ENCODE peak calls at places on chromosome 17, in nine cellular contexts. J is BJ, Z is uterus, F is left ventricle myocardium inferior, C is sigmoid colon, L is astrocyte of the spinal cord, B is psoas muscle, K is fibroblast of the aortic adventitia, U is AG04450. Y is an unnamed sample.

GRCh38 chr17:72502111-72502939 is 381.5 kb downstream of the SOX9 start:
- DNase-seq in Z (no peak), F (no peak), L (peak), J (no peak), U (peak), K (peak), B (no peak), C (no peak), Y (no peak)

GRCh38 chr17:4180791-4181190 is 37.8 kb downstream of the CYB5D2 start:
- DNase-seq in K (no peak), F (peak), U (no peak), C (peak), J (no peak), B (no peak), L (peak), Z (no peak), Y (no peak)

GRCh38 chr17:78965369-78965982 is 14.2 kb downstream of the LGALS3BP start:
- DNase-seq in J (no peak), B (no peak), L (no peak), F (no peak), C (no peak), Z (no peak), U (no peak), K (no peak), Y (no peak)

GRCh38 chr17:82848022-82848592 is 8.3 kb upstream of the ZNF750 start:
- DNase-seq in U (peak), Z (peak), B (peak), C (peak), L (peak), F (no peak), K (peak), J (no peak), Y (no peak)

GRCh38 chr17:15384142-15384803 is 42.9 kb upstream of the TEKT3 start:
- DNase-seq in Z (peak), F (peak), L (no peak), J (no peak), C (peak), U (no peak), K (peak), B (peak), Y (no peak)

GRCh38 chr17:42317256-42317966 is 29.1 kb downstream of the STAT5A start:
- DNase-seq in F (no peak), J (no peak), K (no peak), B (no peak), Z (no peak), C (no peak), U (no peak), L (no peak), Y (no peak)

GRCh38 chr17:29567362-29568330 is 809 bp upstream of the ABHD15 start:
- DNase-seq in F (peak), B (peak), C (peak), U (no peak), Z (peak), J (no peak), L (peak), K (peak), Y (peak)

GRCh38 chr17:21452377-21453143 is 76.4 kb downstream of the KCNJ12 start:
- DNase-seq in L (peak), B (peak), C (peak), J (peak), F (peak), Z (peak), U (peak), K (peak), Y (peak)

GRCh38 chr17:63707151-63707550 is 7.2 kb upstream of the LIMD2 start:
- DNase-seq in J (no peak), C (no peak), K (no peak), U (no peak), L (no peak), B (no peak), Z (no peak), F (no peak), Y (no peak)

GRCh38 chr17:44376779-44377178 is 12.7 kb downstream of the ITGA2B start:
- DNase-seq in J (no peak), C (no peak), Z (no peak), U (no peak), L (no peak), K (no peak), F (no peak), B (no peak), Y (no peak)

GRCh38 chr17:46175891-46176290 is 17.3 kb downstream of the KANSL1 start:
- DNase-seq in Z (no peak), K (no peak), J (no peak), L (no peak), B (no peak), U (no peak), F (no peak), C (no peak), Y (no peak)

GRCh38 chr17:56510554-56511342 is 82.8 kb upstream of the NOG start:
- DNase-seq in L (no peak), U (no peak), B (peak), Z (no peak), F (no peak), C (no peak), J (no peak), K (no peak), Y (no peak)

GRCh38 chr17:63961355-63962207 is 11.1 kb downstream of the SCN4A start:
- DNase-seq in B (peak), U (no peak), L (peak), Z (peak), F (peak), K (peak), C (peak), J (no peak), Y (peak)

GRCh38 chr17:751269-752001 is 629 bp downstream of the GEMIN4 start:
- DNase-seq in C (peak), B (peak), U (no peak), F (peak), L (peak), Z (no peak), J (no peak), K (peak), Y (peak)

GRCh38 chr17:57050303-57050702 is 34.7 kb upstream of the AKAP1 start:
- DNase-seq in K (no peak), Z (no peak), U (no peak), B (no peak), J (no peak), C (no peak), L (no peak), F (no peak), Y (no peak)

GRCh38 chr17:77877019-77877418 is 81.5 kb upstream of the TNRC6C start:
- DNase-seq in F (no peak), K (no peak), C (no peak), B (no peak), J (no peak), U (no peak), L (no peak), Z (no peak), Y (no peak)

GRCh38 chr17:40463122-40463550 is 19.9 kb downstream of the IGFBP4 start:
- DNase-seq in U (no peak), L (no peak), F (no peak), C (peak), B (no peak), J (no peak), K (no peak), Z (no peak), Y (no peak)

GRCh38 chr17:80177986-80178590 is 8.3 kb downstream of the CARD14 start:
- DNase-seq in K (no peak), L (no peak), F (no peak), U (no peak), C (no peak), Z (no peak), J (no peak), B (no peak), Y (no peak)

GRCh38 chr17:4393806-4394205 is 27.3 kb upstream of the UBE2G1 start:
- DNase-seq in K (no peak), C (no peak), L (no peak), U (no peak), F (no peak), Z (no peak), B (no peak), J (no peak), Y (peak)

GRCh38 chr17:2723997-2724782 is 12.6 kb upstream of the CLUH start:
- DNase-seq in B (no peak), Z (no peak), F (peak), U (no peak), K (no peak), L (no peak), C (no peak), J (no peak), Y (no peak)

GRCh38 chr17:41451154-41451728 is 10.5 kb upstream of the KRT38 start:
- DNase-seq in C (no peak), F (no peak), U (no peak), Z (no peak), L (peak), J (peak), K (peak), B (no peak), Y (no peak)

GRCh38 chr17:57309479-57309878 is 53.2 kb downstream of the MSI2 start:
- DNase-seq in B (no peak), F (no peak), J (no peak), U (no peak), K (no peak), C (no peak), L (no peak), Z (no peak), Y (no peak)

GRCh38 chr17:5123343-5124124 is 7.7 kb downstream of the USP6 start:
- DNase-seq in Z (no peak), U (no peak), J (no peak), F (no peak), B (no peak), K (no peak), L (no peak), C (peak), Y (peak)

GRCh38 chr17:16013943-16014407 is 14.4 kb downstream of the TTC19 start:
- DNase-seq in L (peak), F (no peak), B (no peak), K (peak), Z (no peak), C (no peak), J (peak), U (peak), Y (no peak)

GRCh38 chr17:8608001-8608400 is 22.5 kb downstream of the MYH10 start:
- DNase-seq in L (peak), K (no peak), C (no peak), B (no peak), Z (no peak), U (no peak), F (no peak), J (no peak), Y (no peak)

GRCh38 chr17:65413390-65413789 is 148.1 kb downstream of the AXIN2 start:
- DNase-seq in C (no peak), B (no peak), Z (no peak), L (no peak), F (no peak), J (no peak), U (no peak), K (no peak), Y (no peak)

GRCh38 chr17:37358098-37358829 is 17.5 kb upstream of the C17orf78 start:
- DNase-seq in L (peak), U (no peak), B (peak), Z (peak), J (no peak), F (peak), C (peak), K (peak), Y (peak)

GRCh38 chr17:38709864-38710602 is 5.0 kb downstream of the MLLT6 start:
- DNase-seq in L (no peak), F (no peak), K (no peak), U (no peak), J (no peak), B (no peak), Z (no peak), C (no peak), Y (no peak)

GRCh38 chr17:55410722-55411462 is 10.7 kb downstream of the MMD start:
- DNase-seq in C (no peak), K (peak), J (no peak), U (no peak), L (no peak), F (no peak), B (no peak), Z (no peak), Y (no peak)

GRCh38 chr17:64281962-64282752 is 19.1 kb upstream of the TEX2 start:
- DNase-seq in K (peak), C (peak), L (peak), J (no peak), U (peak), Z (peak), F (peak), B (peak), Y (no peak)

GRCh38 chr17:80455328-80455710 is 21.1 kb downstream of the NPTX1 start:
- DNase-seq in J (no peak), U (no peak), Z (peak), F (no peak), B (peak), L (no peak), K (no peak), C (no peak), Y (no peak)

GRCh38 chr17:79774561-79774975 is 3.4 kb upstream of the CBX2 start:
- DNase-seq in K (no peak), F (no peak), B (no peak), Z (no peak), J (no peak), U (no peak), L (no peak), C (no peak), Y (no peak)

GRCh38 chr17:80941743-80942211 is 49.9 kb upstream of the CHMP6 start:
- DNase-seq in U (no peak), C (peak), Z (peak), J (no peak), B (peak), L (no peak), F (no peak), K (no peak), Y (peak)

GRCh38 chr17:65498831-65499230 is 62.6 kb downstream of the AXIN2 start:
- DNase-seq in B (no peak), K (no peak), F (no peak), Z (no peak), J (no peak), L (no peak), C (no peak), U (no peak), Y (no peak)

GRCh38 chr17:45366049-45366448 is 49.2 kb upstream of the MAP3K14 start:
- DNase-seq in J (no peak), B (no peak), L (no peak), C (peak), K (no peak), Z (no peak), F (no peak), U (no peak), Y (no peak)

DNA sequence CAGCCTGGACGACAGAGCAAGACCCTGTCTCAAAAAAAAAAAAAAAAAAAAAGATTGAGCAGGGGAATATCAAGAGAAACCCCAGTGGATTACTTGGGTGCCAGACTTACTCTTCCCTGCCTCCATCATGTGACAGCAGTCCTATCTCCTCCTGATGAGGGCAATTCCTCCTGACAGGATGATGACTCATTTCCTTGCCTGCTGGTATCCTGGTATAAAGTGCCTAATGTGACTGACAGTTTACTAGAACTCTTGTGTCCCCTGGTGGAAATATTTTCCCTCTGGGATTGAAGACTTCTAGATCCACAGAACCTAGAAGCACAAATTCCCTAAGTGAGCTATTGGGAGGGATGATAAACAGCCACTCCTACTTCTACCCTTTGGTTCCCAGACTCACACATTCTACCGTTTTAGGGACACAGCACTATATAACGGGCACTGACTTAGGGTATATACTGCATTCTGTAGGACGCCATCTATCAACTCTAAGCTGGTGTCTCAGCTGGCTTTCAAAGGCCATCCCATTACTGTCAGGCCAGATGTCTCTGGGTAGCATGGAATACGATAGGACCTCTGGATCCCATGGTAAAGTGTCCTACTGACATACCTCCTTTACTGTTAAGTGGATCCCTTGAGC is 114.6 kb upstream of the MED13 start:
- DNase-seq in Z (no peak), F (no peak), L (peak), C (no peak), J (no peak), U (no peak), B (no peak), K (peak), Y (peak)
- TF ChIP-seq CTCF in Z (no peak), F (no peak), L (no peak), C (no peak), J (no peak), U (no peak), B (no peak), K (no peak), Y (no peak)

GRCh38 chr17:60158751-60159478 is 9.1 kb downstream of the CA4 start:
- DNase-seq in B (no peak), F (no peak), U (no peak), Z (no peak), C (no peak), K (peak), J (no peak), L (no peak), Y (no peak)
- H3K4me3 ChIP-seq in B (no peak), F (no peak), U (no peak), Z (no peak), C (no peak), K (no peak), J (no peak), L (no peak), Y (no peak)

GRCh38 chr17:12732366-12732765 is 56.9 kb upstream of the ARHGAP44 start:
- DNase-seq in K (no peak), J (no peak), U (no peak), F (no peak), C (no peak), L (no peak), Z (no peak), B (no peak), Y (no peak)
- TF ChIP-seq CTCF in K (no peak), J (no peak), U (no peak), F (no peak), C (no peak), L (no peak), Z (no peak), B (no peak), Y (no peak)

GRCh38 chr17:76266244-76266938 is 1.2 kb downstream of the UBALD2 start:
- DNase-seq in C (no peak), U (no peak), K (peak), F (no peak), Z (no peak), J (no peak), B (no peak), L (peak), Y (no peak)

GRCh38 chr17:76270127-76270592 is 5.0 kb downstream of the UBALD2 start:
- DNase-seq in C (no peak), J (no peak), K (no peak), B (peak), F (no peak), U (no peak), Z (no peak), L (no peak), Y (no peak)

GRCh38 chr17:76267051-76267576 is 2.0 kb downstream of the UBALD2 start:
- DNase-seq in K (no peak), J (no peak), L (no peak), C (no peak), U (no peak), F (no peak), B (no peak), Z (no peak), Y (no peak)

GRCh38 chr17:76268991-76269981 is 4.1 kb downstream of the UBALD2 start:
- DNase-seq in C (no peak), F (no peak), B (peak), L (no peak), U (no peak), J (no peak), K (no peak), Z (no peak), Y (no peak)

DNA sequence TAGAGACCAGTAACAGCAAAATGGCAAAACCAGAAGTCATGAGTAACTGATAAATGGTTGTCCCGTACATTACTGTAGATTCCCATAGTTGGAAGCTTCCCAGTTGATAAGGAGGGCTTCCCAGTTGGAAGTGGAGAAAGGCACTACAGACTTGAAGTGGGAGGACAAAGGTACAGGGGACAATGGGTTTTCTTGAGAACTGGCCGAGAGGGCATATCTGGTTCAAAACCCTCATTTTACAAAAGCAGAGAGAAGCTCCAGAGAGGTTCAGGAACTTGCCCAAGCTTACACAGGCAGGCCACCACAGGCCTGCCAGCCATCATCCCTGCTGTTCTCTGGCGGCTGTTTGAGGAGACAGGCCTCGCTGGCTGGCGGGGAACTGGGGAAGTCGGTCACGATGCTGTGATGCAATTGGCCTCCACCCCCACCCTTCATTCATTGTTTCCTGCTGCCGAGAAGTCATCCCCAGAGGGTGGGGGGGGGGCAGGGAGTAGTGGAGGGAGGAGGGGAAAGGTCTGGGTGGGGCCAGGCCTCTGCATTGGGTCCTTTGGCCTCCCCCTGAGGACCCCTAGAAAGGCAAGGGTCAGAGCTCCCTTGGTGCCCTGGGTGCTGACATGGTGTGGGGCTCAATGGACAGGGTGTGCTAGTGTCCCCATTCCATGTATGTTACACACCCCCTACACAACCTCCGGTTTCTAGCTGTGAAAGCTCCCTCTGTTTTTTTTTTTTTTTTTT is 3.0 kb downstream of the UBALD2 start:
- DNase-seq in C (peak), Z (peak), B (peak), J (no peak), F (peak), U (no peak), K (peak), L (peak), Y (peak)
- H3K4me3 ChIP-seq in C (no peak), Z (no peak), B (peak), J (no peak), F (peak), U (no peak), K (no peak), L (no peak), Y (no peak)

DNA sequence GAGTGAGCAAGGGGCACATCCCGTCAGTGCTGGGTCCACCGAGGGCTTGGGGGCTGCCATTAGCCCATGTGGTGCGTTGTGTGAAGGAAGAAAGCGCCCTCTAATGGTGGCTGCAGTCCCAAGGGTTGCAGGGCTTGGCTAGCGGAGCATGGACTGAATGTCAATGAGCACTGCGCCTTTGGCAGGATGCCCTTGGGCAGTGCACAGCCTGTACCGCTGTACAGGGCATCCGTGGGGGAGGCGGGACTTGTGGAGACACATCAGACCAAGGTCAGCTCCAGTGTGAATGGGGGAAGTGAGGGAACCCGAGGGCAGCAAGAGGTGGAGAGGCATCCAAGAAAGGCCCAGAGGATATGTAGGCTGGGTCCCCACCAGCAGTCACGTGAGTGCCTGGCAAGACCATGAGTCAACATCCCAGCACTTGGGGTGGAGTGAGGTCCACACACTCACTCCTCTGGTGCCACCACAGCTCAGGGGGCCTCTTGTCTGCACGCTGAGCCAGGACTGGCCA is 75.5 kb upstream of the MED9 start:
- DNase-seq in K (no peak), C (no peak), L (no peak), J (no peak), U (no peak), Z (no peak), F (no peak), B (peak), Y (no peak)
- TF ChIP-seq CTCF in K (no peak), C (no peak), L (no peak), J (peak), U (peak), Z (no peak), F (no peak), B (no peak), Y (no peak)

GRCh38 chr17:73613271-73613941 is 30.8 kb downstream of the SDK2 start:
- DNase-seq in K (no peak), L (no peak), C (no peak), J (no peak), B (peak), U (no peak), Z (no peak), F (no peak), Y (no peak)
- H3K4me3 ChIP-seq in K (no peak), L (no peak), C (no peak), J (no peak), B (no peak), U (no peak), Z (no peak), F (no peak), Y (no peak)

Y was measured in lower leg skin.